ENCODE peak calls at places on chromosome 7, in six cellular contexts. L is OCI-LY7, Z is K562, M is colonic mucosa, I is neural progenitor cell, O is stomach. P is an unnamed sample.

GRCh38 chr7:44291066-44291732 is 34.2 kb downstream of the CAMK2B start:
- DNase-seq in O (peak; percentile 92), Z (no peak), M (no peak), L (no peak), I (no peak), P (peak; percentile 80)

GRCh38 chr7:100719523-100720319 is 547 bp upstream of the EPO start:
- DNase-seq in L (no peak), Z (no peak), I (no peak), M (no peak), O (no peak), P (no peak)

GRCh38 chr7:45136106-45137060 is 21.2 kb upstream of the RAMP3 start:
- DNase-seq in O (peak; percentile 47), Z (peak; percentile 75), I (peak; percentile 80), L (peak; percentile 84), M (peak; percentile 70), P (no peak)

GRCh38 chr7:40525764-40526163 is 391.0 kb downstream of the SUGCT start:
- DNase-seq in I (no peak), Z (no peak), L (no peak), O (no peak), M (no peak), P (no peak)

GRCh38 chr7:2066251-2066919 is 166.4 kb downstream of the MAD1L1 start:
- DNase-seq in M (no peak), O (no peak), L (peak; percentile 88), I (no peak), Z (no peak), P (no peak)

GRCh38 chr7:133571066-133571465 is 318.2 kb downstream of the EXOC4 start:
- DNase-seq in Z (no peak), I (no peak), O (no peak), M (no peak), L (no peak), P (no peak)

GRCh38 chr7:158127241-158127640 is 460.4 kb downstream of the PTPRN2 start:
- DNase-seq in L (no peak), Z (no peak), M (no peak), I (no peak), O (no peak), P (peak; percentile 58)

GRCh38 chr7:116273283-116273917 is 63.1 kb downstream of the TES start:
- DNase-seq in I (no peak), M (no peak), O (no peak), Z (no peak), L (no peak), P (no peak)

GRCh38 chr7:107644704-107645083 is 15.9 kb upstream of the SLC26A4 start:
- DNase-seq in I (no peak), M (no peak), Z (no peak), O (no peak), L (no peak), P (no peak)

GRCh38 chr7:1052031-1052818 is 7.9 kb downstream of the GPR146 start:
- DNase-seq in Z (no peak), O (no peak), I (no peak), L (no peak), M (no peak), P (no peak)

GRCh38 chr7:294440-295154 is 4.6 kb downstream of the FOXL3 start:
- DNase-seq in M (no peak), I (no peak), L (no peak), Z (no peak), O (no peak), P (peak; percentile 63)

GRCh38 chr7:27095050-27095896 is 527 bp downstream of the HOXA1 start:
- DNase-seq in I (peak; percentile 13), O (no peak), L (peak; percentile 25), Z (no peak), M (no peak), P (no peak)

GRCh38 chr7:48109848-48110663 is 21.0 kb downstream of the UPP1 start:
- DNase-seq in L (peak; percentile 81), Z (peak; percentile 84), M (peak; percentile 91), I (peak; percentile 70), O (peak; percentile 86), P (peak; percentile 86)

GRCh38 chr7:156752371-156753297 is 112.1 kb downstream of the RNF32 start:
- DNase-seq in O (no peak), M (no peak), L (no peak), I (peak; percentile 74), Z (no peak), P (no peak)

GRCh38 chr7:124456286-124456685 is 309.3 kb downstream of the GPR37 start:
- DNase-seq in L (no peak), M (no peak), Z (no peak), I (no peak), O (no peak), P (no peak)

GRCh38 chr7:23184709-23185354 is 3.0 kb downstream of the NUP42 start:
- DNase-seq in I (peak; percentile 13), L (peak; percentile 27), O (no peak), M (peak; percentile 64), Z (peak; percentile 20), P (no peak)

GRCh38 chr7:98465022-98465421 is 64.1 kb upstream of the BAIAP2L1 start:
- DNase-seq in I (no peak), M (no peak), L (no peak), O (no peak), Z (no peak), P (no peak)

GRCh38 chr7:137508437-137509175 is 165.1 kb upstream of the PTN start:
- DNase-seq in L (no peak), I (no peak), Z (no peak), O (no peak), M (no peak), P (no peak)

GRCh38 chr7:115740043-115740442 is 290.5 kb downstream of the TFEC start:
- DNase-seq in O (no peak), I (no peak), Z (no peak), L (no peak), M (no peak), P (no peak)

GRCh38 chr7:66790219-66790618 is 49.7 kb downstream of the RABGEF1 start:
- DNase-seq in M (no peak), Z (no peak), O (no peak), I (no peak), L (no peak), P (no peak)

GRCh38 chr7:138750926-138751464 is 46.8 kb upstream of the TMEM213 start:
- DNase-seq in M (no peak), I (no peak), Z (no peak), O (no peak), L (no peak), P (no peak)

GRCh38 chr7:26454180-26454579 is 162.5 kb downstream of the SNX10 start:
- DNase-seq in M (no peak), L (no peak), O (no peak), Z (no peak), I (no peak), P (no peak)

GRCh38 chr7:112938895-112939588 is 147.6 kb downstream of the GPR85 start:
- DNase-seq in Z (peak; percentile 60), M (peak; percentile 42), L (peak; percentile 50), O (no peak), I (peak; percentile 86), P (peak; percentile 73)

GRCh38 chr7:129053938-129054437 is 923 bp downstream of the TNPO3 start:
- DNase-seq in Z (no peak), O (no peak), I (no peak), M (no peak), L (no peak), P (no peak)

DNA sequence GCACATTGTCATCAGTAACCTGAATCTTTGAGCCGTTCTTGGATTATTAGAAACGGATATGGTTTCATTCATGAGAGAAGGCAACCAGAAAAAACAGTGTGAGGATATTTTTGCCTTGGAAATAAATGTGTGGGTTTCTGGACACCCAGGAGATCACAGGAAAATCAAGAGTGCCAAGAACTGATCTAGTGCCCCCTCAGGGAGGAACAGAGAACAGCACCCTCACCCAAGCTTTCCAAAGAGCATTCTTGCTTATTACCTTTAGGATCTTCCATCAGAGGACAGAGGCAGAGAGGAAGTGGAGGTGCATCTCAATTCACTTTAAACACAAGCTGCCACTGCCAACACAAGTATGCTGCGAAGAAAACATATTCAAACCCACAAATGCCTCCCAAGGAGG is 851.5 kb upstream of the COBL start:
- DNase-seq in O (no peak), L (peak; percentile 1), I (peak; percentile 37), M (no peak), Z (peak; percentile 7), P (no peak)
- TF ChIP-seq CTCF in O (peak; percentile 21), L (peak; percentile 59), I (peak; percentile 64), M (no peak), Z (no peak), P (peak; percentile 22)

DNA sequence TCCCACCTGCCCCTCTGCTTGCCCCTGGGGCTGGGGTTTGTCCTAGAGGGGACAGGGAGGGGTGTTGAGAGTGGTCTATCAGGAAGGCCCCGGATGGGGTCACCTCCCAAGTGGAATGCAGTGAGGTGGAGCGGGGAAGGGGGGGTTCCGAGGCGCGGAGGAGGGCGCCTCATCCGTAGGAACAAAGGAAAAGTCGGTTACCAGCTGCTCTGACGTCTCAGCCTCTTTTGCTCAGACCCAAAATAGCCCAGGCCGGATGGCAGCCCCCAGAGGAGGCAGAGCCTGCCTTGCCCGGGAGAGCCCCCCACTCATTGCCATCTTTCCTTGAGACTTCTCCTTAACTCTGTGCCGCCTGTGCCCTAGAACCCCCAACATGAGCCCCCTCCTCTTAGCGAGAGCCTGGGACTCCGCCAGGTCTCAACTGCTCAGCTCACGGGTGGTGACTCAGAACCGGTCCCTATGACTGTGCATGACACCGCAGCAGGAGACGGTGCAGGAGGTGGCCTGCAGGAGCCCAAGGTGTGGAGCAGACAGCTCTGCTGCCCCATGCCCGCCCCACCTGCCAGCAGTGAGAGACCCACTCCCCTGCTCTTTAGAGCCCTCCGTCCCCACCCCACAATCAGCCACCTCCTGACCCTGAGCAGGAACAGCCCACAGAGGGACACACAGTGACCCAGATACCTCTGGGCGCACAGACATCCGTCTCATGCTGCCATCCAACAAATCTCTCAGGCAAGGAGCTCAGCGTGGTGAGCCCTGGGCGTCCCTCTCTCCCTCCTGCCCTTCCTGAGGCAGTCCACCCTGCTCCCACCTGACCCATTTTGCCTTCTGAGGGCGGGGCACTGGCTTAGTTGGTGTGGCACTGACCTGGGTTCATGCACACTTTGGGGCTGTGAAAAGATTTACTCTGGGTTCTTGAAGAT is 13.1 kb downstream of the STX1A start:
- DNase-seq in Z (peak; percentile 54), L (no peak), I (no peak), O (no peak), M (no peak), P (no peak)
- H3K4me1 ChIP-seq in Z (peaks cover 20% of the 10 kb centered on the region), L (no peaks in the 10 kb centered on the region), I (peaks cover 9% of the 10 kb centered on the region), O (peaks cover 44% of the 10 kb centered on the region), M (no peaks in the 10 kb centered on the region), P (no peaks in the 10 kb centered on the region)

GRCh38 chr7:80725181-80725611 is 86.8 kb downstream of the CD36 start:
- DNase-seq in O (no peak), L (no peak), M (no peak), I (no peak), Z (no peak), P (no peak)

GRCh38 chr7:80722596-80723141 is 84.2 kb downstream of the CD36 start:
- DNase-seq in I (peak; percentile 10), L (no peak), O (peak; percentile 32), Z (no peak), M (no peak), P (peak; percentile 64)

GRCh38 chr7:80724249-80724871 is 85.9 kb downstream of the CD36 start:
- DNase-seq in L (no peak), I (peak; percentile 5), Z (no peak), M (no peak), O (no peak), P (no peak)

GRCh38 chr7:80719261-80719660 is 80.8 kb downstream of the CD36 start:
- DNase-seq in L (no peak), M (no peak), Z (no peak), I (no peak), O (no peak), P (no peak)

GRCh38 chr7:80721880-80722595 is 83.6 kb downstream of the CD36 start:
- DNase-seq in Z (no peak), M (no peak), I (peak; percentile 29), L (no peak), O (no peak), P (peak; percentile 61)
- H3K27ac ChIP-seq in Z (no peak overlapping the region), M (peak overlapping the region; percentile 24), I (peak overlapping the region; percentile 34), L (no peak overlapping the region), O (peak overlapping the region; percentile 68), P (peak overlapping the region; percentile 56)

GRCh38 chr7:57425969-57426628 is 23.9 kb upstream of the ZNF716 start:
- DNase-seq in L (no peak), I (no peak), O (no peak), M (no peak), Z (no peak), P (no peak)
- TF ChIP-seq CTCF in L (peak; percentile 63), I (no peak), O (peak; percentile 25), M (peak; percentile 18), Z (peak; percentile 25), P (peak; percentile 21)

P was measured in upper lobe of right lung.